ENCODE peak calls at places on chromosomes 6 and 20, in seven cellular contexts. Z, W, F, N, T, C and S are unnamed samples.

GRCh38 chr6:135876048-135876447 is 24.5 kb downstream of the PDE7B start:
- DNase-seq in Z (no peak), W (no peak), F (no peak), N (no peak), T (peak; percentile 36), C (peak; percentile 52), S (no peak)

GRCh38 chr6:53794073-53794719 is 609 bp upstream of the LRRC1 start:
- DNase-seq in Z (peak; percentile 64), W (peak; percentile 77), F (peak; percentile 81), N (peak; percentile 62), T (peak; percentile 89), C (peak; percentile 86), S (peak; percentile 49)

GRCh38 chr6:13268914-13269532 is 59.3 kb downstream of the TBC1D7 start:
- DNase-seq in Z (no peak), W (no peak), F (no peak), N (no peak), T (no peak), C (peak; percentile 78), S (no peak)

GRCh38 chr6:170147832-170148708 is 142.8 kb downstream of the DLL1 start:
- DNase-seq in Z (peak; percentile 36), W (peak; percentile 45), F (no peak), N (no peak), T (peak; percentile 76), C (peak; percentile 82), S (no peak)

GRCh38 chr20:32515631-32516101 is 69.5 kb downstream of the NOL4L start:
- DNase-seq in Z (no peak), W (no peak), F (no peak), N (no peak), T (peak; percentile 32), C (no peak), S (no peak)

GRCh38 chr6:138572200-138572875 is 73.0 kb upstream of the NHSL1 start:
- DNase-seq in Z (no peak), W (no peak), F (no peak), N (peak; percentile 48), T (peak; percentile 75), C (peak; percentile 90), S (peak; percentile 62)

GRCh38 chr6:168864541-168865495 is 388.8 kb downstream of the THBS2 start:
- DNase-seq in Z (no peak), W (no peak), F (no peak), N (no peak), T (no peak), C (no peak), S (no peak)

GRCh38 chr20:3786126-3786484 is 435 bp downstream of the CENPB start:
- DNase-seq in Z (peak; percentile 42), W (no peak), F (no peak), N (peak; percentile 56), T (peak; percentile 86), C (peak; percentile 76), S (peak; percentile 69)

GRCh38 chr6:72787521-72788031 is 165.7 kb downstream of the KCNQ5 start:
- DNase-seq in Z (no peak), W (no peak), F (no peak), N (no peak), T (no peak), C (peak; percentile 57), S (no peak)

GRCh38 chr6:150366118-150366778 is 2.6 kb upstream of the IYD start:
- DNase-seq in Z (no peak), W (no peak), F (no peak), N (no peak), T (no peak), C (no peak), S (no peak)

GRCh38 chr20:3651204-3651970 is 11.8 kb downstream of the GFRA4 start:
- DNase-seq in Z (no peak), W (no peak), F (no peak), N (no peak), T (no peak), C (no peak), S (no peak)

GRCh38 chr6:129812145-129812777 is 48.9 kb downstream of the TMEM244 start:
- DNase-seq in Z (no peak), W (no peak), F (no peak), N (no peak), T (no peak), C (no peak), S (no peak)

GRCh38 chr6:102402635-102403329 is 1009.3 kb downstream of the GRIK2 start:
- DNase-seq in Z (no peak), W (no peak), F (no peak), N (no peak), T (no peak), C (no peak), S (no peak)

GRCh38 chr6:139126255-139126654 is 8.6 kb upstream of the HECA start:
- DNase-seq in Z (no peak), W (no peak), F (no peak), N (no peak), T (no peak), C (no peak), S (no peak)

GRCh38 chr6:135383297-135383696 is 114.2 kb downstream of the AHI1 start:
- DNase-seq in Z (no peak), W (no peak), F (no peak), N (no peak), T (no peak), C (no peak), S (no peak)

GRCh38 chr20:16095241-16095640 is 478.0 kb downstream of the KIF16B start:
- DNase-seq in Z (no peak), W (no peak), F (peak; percentile 25), N (no peak), T (no peak), C (no peak), S (peak; percentile 40)

GRCh38 chr20:10992776-10993175 is 319.0 kb upstream of the JAG1 start:
- DNase-seq in Z (no peak), W (no peak), F (no peak), N (no peak), T (no peak), C (no peak), S (no peak)

GRCh38 chr20:61663521-61664425 is 401.9 kb downstream of the TAF4 start:
- DNase-seq in Z (no peak), W (no peak), F (no peak), N (no peak), T (peak; percentile 55), C (no peak), S (no peak)

GRCh38 chr20:19995220-19995863 is 21.8 kb upstream of the NAA20 start:
- DNase-seq in Z (peak; percentile 6), W (no peak), F (peak; percentile 57), N (no peak), T (no peak), C (no peak), S (peak; percentile 59)

GRCh38 chr20:61587910-61588309 is 335.8 kb downstream of the CDH4 start:
- DNase-seq in Z (no peak), W (no peak), F (no peak), N (no peak), T (no peak), C (no peak), S (no peak)

GRCh38 chr20:49907405-49908257 is 7.7 kb downstream of the SPATA2 start:
- DNase-seq in Z (no peak), W (no peak), F (no peak), N (no peak), T (no peak), C (no peak), S (no peak)

GRCh38 chr6:22613695-22614094 is 44.3 kb downstream of the HDGFL1 start:
- DNase-seq in Z (no peak), W (no peak), F (no peak), N (no peak), T (no peak), C (no peak), S (no peak)

GRCh38 chr6:156583083-156583482 is 194.1 kb upstream of the ARID1B start:
- DNase-seq in Z (no peak), W (no peak), F (no peak), N (no peak), T (no peak), C (no peak), S (no peak)

GRCh38 chr20:17059465-17059864 is 167.4 kb upstream of the PCSK2 start:
- DNase-seq in Z (no peak), W (no peak), F (no peak), N (no peak), T (no peak), C (no peak), S (no peak)

GRCh38 chr6:150857062-150857905 is 8.2 kb upstream of the MTHFD1L start:
- DNase-seq in Z (no peak), W (peak; percentile 48), F (no peak), N (no peak), T (no peak), C (no peak), S (no peak)

GRCh38 chr6:110566346-110567125 is 90.1 kb upstream of the SLC22A16 start:
- DNase-seq in Z (no peak), W (no peak), F (no peak), N (peak; percentile 30), T (no peak), C (no peak), S (no peak)

GRCh38 chr6:148455674-148456559 is 113.3 kb downstream of the SASH1 start:
- DNase-seq in Z (no peak), W (no peak), F (no peak), N (peak; percentile 17), T (no peak), C (peak; percentile 38), S (no peak)

GRCh38 chr20:51604851-51605250 is 62.3 kb upstream of the NFATC2 start:
- DNase-seq in Z (no peak), W (no peak), F (no peak), N (no peak), T (no peak), C (no peak), S (no peak)

GRCh38 chr6:109772961-109773431 is 81.9 kb downstream of the FIG4 start:
- DNase-seq in Z (no peak), W (no peak), F (no peak), N (peak; percentile 62), T (peak; percentile 35), C (no peak), S (no peak)

GRCh38 chr6:28496099-28496779 is 19.4 kb downstream of the GPX6 start:
- DNase-seq in Z (no peak), W (no peak), F (peak; percentile 20), N (no peak), T (no peak), C (peak; percentile 22), S (no peak)

GRCh38 chr6:132392792-132393191 is 8.5 kb downstream of the MOXD1 start:
- DNase-seq in Z (no peak), W (no peak), F (peak; percentile 43), N (no peak), T (no peak), C (no peak), S (no peak)

GRCh38 chr6:168232989-168233874 is 86.3 kb downstream of the DACT2 start:
- DNase-seq in Z (no peak), W (no peak), F (no peak), N (no peak), T (no peak), C (peak; percentile 69), S (no peak)

GRCh38 chr6:155701342-155701741 is 245.7 kb upstream of the NOX3 start:
- DNase-seq in Z (no peak), W (no peak), F (no peak), N (no peak), T (no peak), C (peak; percentile 69), S (no peak)

GRCh38 chr6:136365781-136366354 is 76.2 kb upstream of the BCLAF1 start:
- DNase-seq in Z (peak; percentile 5), W (peak; percentile 88), F (peak; percentile 58), N (peak; percentile 47), T (peak; percentile 85), C (no peak), S (no peak)

GRCh38 chr6:33772114-33772830 is 16.7 kb downstream of the LEMD2 start:
- DNase-seq in Z (no peak), W (no peak), F (no peak), N (no peak), T (peak; percentile 74), C (no peak), S (no peak)

GRCh38 chr20:15612746-15613145 is 960.5 kb downstream of the KIF16B start:
- DNase-seq in Z (no peak), W (no peak), F (no peak), N (peak; percentile 14), T (no peak), C (no peak), S (no peak)

GRCh38 chr6:38281131-38281530 is 358.6 kb downstream of the BTBD9 start:
- DNase-seq in Z (no peak), W (no peak), F (no peak), N (no peak), T (no peak), C (no peak), S (no peak)